ENCODE peak calls at places on chromosomes 13 and 19, in five cellular contexts. One of them, this sample, is unnamed.

GRCh38 chr19:32781280-32781679 is 61.7 kb downstream of the TDRD12 start:
- DNase-seq in H1: no peak
- DNase-seq in neuronal stem cell: no peak
- DNase-seq in mesenchymal stem cell: no peak
- DNase-seq in trophoblast cell: no peak
- DNase-seq in this sample: no peak

GRCh38 chr13:25375727-25376358 is 4.1 kb downstream of the ATP8A2 start:
- DNase-seq in trophoblast cell: peak; percentile 76
- DNase-seq in H1: peak; percentile 59
- DNase-seq in neuronal stem cell: peak; percentile 46
- DNase-seq in mesenchymal stem cell: peak; percentile 54
- DNase-seq in this sample: peak; percentile 61

GRCh38 chr19:493391-494170 is 2.7 kb upstream of the MADCAM1 start:
- DNase-seq in H1: no peak
- DNase-seq in trophoblast cell: no peak
- DNase-seq in neuronal stem cell: no peak
- DNase-seq in mesenchymal stem cell: no peak
- DNase-seq in this sample: peak; percentile 36

GRCh38 chr19:51788936-51789795 is 5.8 kb upstream of the FPR3 start:
- DNase-seq in neuronal stem cell: no peak
- DNase-seq in H1: no peak
- DNase-seq in mesenchymal stem cell: no peak
- DNase-seq in trophoblast cell: peak; percentile 94
- DNase-seq in this sample: no peak

GRCh38 chr13:45799451-45799850 is 52.1 kb downstream of the SIAH3 start:
- DNase-seq in H1: no peak
- DNase-seq in trophoblast cell: no peak
- DNase-seq in mesenchymal stem cell: no peak
- DNase-seq in neuronal stem cell: no peak
- DNase-seq in this sample: no peak

GRCh38 chr19:8615813-8616596 is 5.5 kb upstream of the ADAMTS10 start:
- DNase-seq in neuronal stem cell: peak; percentile 64
- DNase-seq in mesenchymal stem cell: peak; percentile 50
- DNase-seq in trophoblast cell: peak; percentile 77
- DNase-seq in H1: peak; percentile 87
- DNase-seq in this sample: peak; percentile 67

GRCh38 chr19:4831351-4832340 is at the start of gene TICAM1:
- DNase-seq in mesenchymal stem cell: peak; percentile 88
- DNase-seq in H1: peak; percentile 56
- DNase-seq in neuronal stem cell: no peak
- DNase-seq in trophoblast cell: peak; percentile 80
- DNase-seq in this sample: no peak

GRCh38 chr13:109776575-109776974 is 9.8 kb downstream of the IRS2 start:
- DNase-seq in mesenchymal stem cell: no peak
- DNase-seq in trophoblast cell: no peak
- DNase-seq in H1: no peak
- DNase-seq in neuronal stem cell: no peak
- DNase-seq in this sample: no peak

GRCh38 chr19:13872695-13873389 is 4.1 kb upstream of the NANOS3 start:
- DNase-seq in mesenchymal stem cell: no peak
- DNase-seq in trophoblast cell: no peak
- DNase-seq in neuronal stem cell: peak; percentile 75
- DNase-seq in H1: peak; percentile 86
- DNase-seq in this sample: peak; percentile 83

GRCh38 chr19:5963855-5964254 is 14.1 kb downstream of the RANBP3 start:
- DNase-seq in mesenchymal stem cell: no peak
- DNase-seq in neuronal stem cell: no peak
- DNase-seq in trophoblast cell: no peak
- DNase-seq in H1: no peak
- DNase-seq in this sample: no peak
- H3K9ac ChIP-seq in mesenchymal stem cell: no peak overlapping the region
- H3K9ac ChIP-seq in neuronal stem cell: no peak overlapping the region
- H3K9ac ChIP-seq in trophoblast cell: no peak overlapping the region
- H3K9ac ChIP-seq in H1: no peak overlapping the region
- H3K9ac ChIP-seq in this sample: no peak overlapping the region

GRCh38 chr19:43452517-43453045 is 12.8 kb downstream of the LYPD3 start:
- DNase-seq in mesenchymal stem cell: no peak
- DNase-seq in trophoblast cell: peak; percentile 60
- DNase-seq in neuronal stem cell: no peak
- DNase-seq in H1: no peak
- DNase-seq in this sample: no peak
- H2BK12ac ChIP-seq in mesenchymal stem cell: no peak overlapping the region
- H2BK12ac ChIP-seq in trophoblast cell: no peak overlapping the region
- H2BK12ac ChIP-seq in neuronal stem cell: no peak overlapping the region
- H2BK12ac ChIP-seq in H1: no peak overlapping the region
- H2BK12ac ChIP-seq in this sample: no peak overlapping the region

GRCh38 chr19:7483720-7484201 is 5.1 kb downstream of the PEX11G start:
- DNase-seq in neuronal stem cell: no peak
- DNase-seq in trophoblast cell: peak; percentile 89
- DNase-seq in H1: no peak
- DNase-seq in mesenchymal stem cell: no peak
- DNase-seq in this sample: no peak

GRCh38 chr19:7486923-7487322 is 1.9 kb downstream of the PEX11G start:
- DNase-seq in trophoblast cell: no peak
- DNase-seq in mesenchymal stem cell: no peak
- DNase-seq in H1: no peak
- DNase-seq in neuronal stem cell: no peak
- DNase-seq in this sample: no peak

GRCh38 chr19:7489609-7490044 is 792 bp upstream of the PEX11G start:
- DNase-seq in H1: no peak
- DNase-seq in neuronal stem cell: no peak
- DNase-seq in mesenchymal stem cell: no peak
- DNase-seq in trophoblast cell: no peak
- DNase-seq in this sample: no peak

GRCh38 chr19:7492142-7493055 is 3.6 kb upstream of the PEX11G start:
- DNase-seq in neuronal stem cell: no peak
- DNase-seq in H1: no peak
- DNase-seq in mesenchymal stem cell: peak; percentile 89
- DNase-seq in trophoblast cell: peak; percentile 79
- DNase-seq in this sample: no peak

DNA sequence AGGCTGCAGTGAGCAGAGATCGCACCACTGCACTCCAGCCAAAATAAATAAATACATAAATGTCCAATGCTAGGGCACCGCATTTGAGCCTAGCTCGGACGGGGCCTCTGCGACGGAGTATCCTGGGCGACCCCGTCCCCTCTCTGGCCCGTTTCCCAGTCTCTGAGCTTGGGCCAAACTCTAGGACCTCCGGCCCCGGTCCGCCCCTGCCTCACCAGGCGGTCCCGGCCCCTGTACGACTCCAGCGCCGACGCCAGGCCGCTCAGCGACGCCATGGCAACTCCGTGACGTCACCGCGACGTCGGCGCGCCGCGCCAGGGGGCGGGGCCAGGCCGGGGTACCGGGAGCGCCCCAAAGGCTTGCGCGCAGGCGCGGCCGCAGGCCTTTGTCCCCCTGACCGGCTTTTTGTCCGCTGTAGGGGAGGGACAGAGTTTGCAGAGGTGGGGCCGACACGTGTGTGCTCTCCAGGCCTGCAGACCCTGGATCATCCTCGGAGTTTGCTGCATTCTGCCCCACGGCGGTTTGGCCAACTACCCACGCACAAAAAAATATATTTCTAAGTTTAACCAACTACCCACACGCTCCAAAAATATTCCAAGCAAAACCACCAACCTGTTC is at the start of gene PEX11G:
- DNase-seq in H1: peak; percentile 99
- DNase-seq in trophoblast cell: peak; percentile 77
- DNase-seq in mesenchymal stem cell: peak; percentile 83
- DNase-seq in neuronal stem cell: peak; percentile 93
- DNase-seq in this sample: peak; percentile 94
- H4K8ac ChIP-seq in H1: peak within 1 kb of the TSS; percentile 97
- H4K8ac ChIP-seq in trophoblast cell: peak within 1 kb of the TSS; percentile 96
- H4K8ac ChIP-seq in mesenchymal stem cell: peak within 1 kb of the TSS; percentile 99
- H4K8ac ChIP-seq in neuronal stem cell: no peak within 1 kb of the TSS
- H4K8ac ChIP-seq in this sample: no peak within 1 kb of the TSS

GRCh38 chr13:52848455-52849190 is at the start of gene PCDH8:
- DNase-seq in H1: peak; percentile 94
- DNase-seq in trophoblast cell: no peak
- DNase-seq in neuronal stem cell: peak; percentile 79
- DNase-seq in mesenchymal stem cell: no peak
- DNase-seq in this sample: peak; percentile 91

GRCh38 chr13:52850396-52851152 is 2.1 kb upstream of the PCDH8 start:
- DNase-seq in neuronal stem cell: peak; percentile 87
- DNase-seq in mesenchymal stem cell: peak; percentile 51
- DNase-seq in trophoblast cell: peak; percentile 60
- DNase-seq in H1: peak; percentile 94
- DNase-seq in this sample: peak; percentile 93

GRCh38 chr13:52849727-52850395 is 1.4 kb upstream of the PCDH8 start:
- DNase-seq in H1: peak; percentile 55
- DNase-seq in trophoblast cell: no peak
- DNase-seq in mesenchymal stem cell: no peak
- DNase-seq in neuronal stem cell: no peak
- DNase-seq in this sample: peak; percentile 39

GRCh38 chr13:52852444-52852843 is 4.0 kb upstream of the PCDH8 start:
- DNase-seq in trophoblast cell: no peak
- DNase-seq in H1: no peak
- DNase-seq in mesenchymal stem cell: no peak
- DNase-seq in neuronal stem cell: no peak
- DNase-seq in this sample: no peak

DNA sequence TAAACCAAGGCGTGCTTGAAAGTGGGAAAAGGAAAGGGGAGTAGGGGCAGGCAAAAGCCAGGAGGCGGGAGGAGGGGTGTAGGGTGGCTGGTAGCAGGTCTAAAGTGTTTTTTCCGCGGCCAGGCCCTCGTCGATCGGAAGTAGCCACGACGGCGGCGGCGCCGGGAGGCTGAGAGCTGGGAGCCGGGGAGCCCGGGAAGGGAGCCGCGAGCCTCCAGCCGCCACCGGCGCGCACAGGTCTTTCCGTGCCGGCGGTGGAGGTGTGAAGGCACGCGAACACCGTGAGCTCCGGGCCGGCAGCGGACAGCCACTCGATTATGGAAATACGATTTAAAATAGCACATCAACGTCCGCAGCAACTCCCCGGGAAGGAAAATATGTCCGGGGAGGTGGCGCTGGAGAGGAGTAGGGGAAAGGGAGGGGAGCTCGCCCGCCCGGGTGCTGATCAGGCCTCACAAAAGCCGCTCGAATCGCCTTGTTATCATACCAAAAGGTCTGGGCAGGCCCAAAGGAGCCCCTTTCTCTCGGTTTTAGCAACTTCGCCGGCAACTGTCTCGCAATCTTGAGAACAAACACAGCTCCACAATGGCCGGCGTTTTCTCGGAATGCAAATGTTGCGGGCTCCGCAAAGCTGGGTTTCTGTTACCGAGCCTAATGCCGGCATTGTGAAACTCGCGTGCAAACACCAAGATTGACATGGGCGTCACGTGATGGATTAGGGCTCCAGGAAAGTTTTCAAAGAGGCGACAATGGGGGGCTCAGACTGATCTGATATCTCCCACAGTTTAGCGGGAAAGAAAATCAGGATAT is 2.9 kb upstream of the PCDH8 start:
- DNase-seq in neuronal stem cell: peak; percentile 88
- DNase-seq in trophoblast cell: peak; percentile 22
- DNase-seq in H1: peak; percentile 77
- DNase-seq in mesenchymal stem cell: peak; percentile 20
- DNase-seq in this sample: peak; percentile 85
- H3K9ac ChIP-seq in neuronal stem cell: peak overlapping the region; percentile 73
- H3K9ac ChIP-seq in trophoblast cell: peak overlapping the region; percentile 87
- H3K9ac ChIP-seq in H1: peak overlapping the region; percentile 57
- H3K9ac ChIP-seq in mesenchymal stem cell: peak overlapping the region; percentile 84
- H3K9ac ChIP-seq in this sample: peak overlapping the region; percentile 39

GRCh38 chr13:54705738-54706137 is 1677.1 kb downstream of the OLFM4 start:
- DNase-seq in mesenchymal stem cell: no peak
- DNase-seq in H1: no peak
- DNase-seq in trophoblast cell: no peak
- DNase-seq in neuronal stem cell: peak; percentile 1
- DNase-seq in this sample: no peak

DNA sequence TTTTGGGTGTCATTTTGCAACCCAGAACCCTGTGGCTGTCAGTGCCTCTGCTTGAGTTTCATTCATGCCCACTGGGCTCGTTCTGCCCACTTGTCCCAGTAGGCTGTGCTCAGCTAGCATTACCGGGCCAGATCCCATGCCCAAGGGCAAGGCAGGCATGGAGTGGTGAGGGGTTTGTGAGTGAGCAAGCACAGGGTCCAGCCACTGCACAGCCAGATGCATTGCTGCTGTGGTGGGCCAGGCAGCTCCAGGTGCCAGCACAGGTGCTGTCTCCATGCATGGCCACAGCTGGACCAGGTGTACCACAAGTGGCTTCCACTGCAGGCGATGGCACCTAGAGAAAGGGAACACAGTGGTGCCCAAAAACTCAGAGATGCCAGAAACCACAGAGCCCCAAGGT is 1671.2 kb downstream of the OLFM4 start:
- DNase-seq in H1: no peak
- DNase-seq in mesenchymal stem cell: no peak
- DNase-seq in trophoblast cell: no peak
- DNase-seq in neuronal stem cell: no peak
- DNase-seq in this sample: no peak
- H2BK12ac ChIP-seq in H1: no peak overlapping the region
- H2BK12ac ChIP-seq in mesenchymal stem cell: no peak overlapping the region
- H2BK12ac ChIP-seq in trophoblast cell: no peak overlapping the region
- H2BK12ac ChIP-seq in neuronal stem cell: no peak overlapping the region
- H2BK12ac ChIP-seq in this sample: no peak overlapping the region

GRCh38 chr13:47459512-47459911 is 541.6 kb downstream of the SUCLA2 start:
- DNase-seq in mesenchymal stem cell: peak; percentile 30
- DNase-seq in neuronal stem cell: no peak
- DNase-seq in trophoblast cell: no peak
- DNase-seq in H1: no peak
- DNase-seq in this sample: no peak

GRCh38 chr13:47463002-47463401 is 538.1 kb downstream of the SUCLA2 start:
- DNase-seq in H1: no peak
- DNase-seq in trophoblast cell: no peak
- DNase-seq in neuronal stem cell: no peak
- DNase-seq in mesenchymal stem cell: no peak
- DNase-seq in this sample: no peak

GRCh38 chr13:47463726-47464125 is 537.3 kb downstream of the SUCLA2 start:
- DNase-seq in trophoblast cell: no peak
- DNase-seq in neuronal stem cell: no peak
- DNase-seq in mesenchymal stem cell: peak; percentile 80
- DNase-seq in H1: no peak
- DNase-seq in this sample: peak; percentile 53
- H4K8ac ChIP-seq in trophoblast cell: no peak overlapping the region
- H4K8ac ChIP-seq in neuronal stem cell: no peak overlapping the region
- H4K8ac ChIP-seq in mesenchymal stem cell: peak overlapping the region; percentile 59
- H4K8ac ChIP-seq in H1: no peak overlapping the region
- H4K8ac ChIP-seq in this sample: no peak overlapping the region

GRCh38 chr13:23432589-23432988 is 913 bp downstream of the SACS start:
- DNase-seq in trophoblast cell: no peak
- DNase-seq in neuronal stem cell: no peak
- DNase-seq in H1: no peak
- DNase-seq in mesenchymal stem cell: no peak
- DNase-seq in this sample: no peak
- H3K9ac ChIP-seq in trophoblast cell: no peak overlapping the region
- H3K9ac ChIP-seq in neuronal stem cell: no peak overlapping the region
- H3K9ac ChIP-seq in H1: no peak overlapping the region
- H3K9ac ChIP-seq in mesenchymal stem cell: peak overlapping the region; percentile 83
- H3K9ac ChIP-seq in this sample: no peak overlapping the region

This sample was measured in H9.